ENCODE peak calls at places on chromosomes 3 and 15, in four cellular contexts. M, O, R and W are unnamed samples. For H3K4me1 and H3K9me3, the result is how much of the 10 kb centered on the place peaks cover.

GRCh38 chr3:39148116-39149058 is 5.0 kb downstream of the CSRNP1 start:
- DNase-seq in O (no peak), M (no peak), R (peak), W (peak)

GRCh38 chr3:104566054-104566453 is 800.7 kb upstream of the ALCAM start:
- DNase-seq in O (no peak), M (no peak), R (no peak), W (no peak)

GRCh38 chr15:38662805-38663204 is 98.2 kb upstream of the RASGRP1 start:
- DNase-seq in O (no peak), M (no peak), R (no peak), W (no peak)

GRCh38 chr15:40125950-40126349 is 17.3 kb upstream of the BMF start:
- DNase-seq in O (no peak), M (no peak), R (no peak), W (no peak)

GRCh38 chr3:53822331-53822741 is 23.9 kb downstream of the CHDH start:
- DNase-seq in O (no peak), R (no peak), M (no peak), W (no peak)

GRCh38 chr3:169914321-169914720 is 2.9 kb downstream of the SAMD7 start:
- DNase-seq in O (no peak), M (no peak), R (peak), W (no peak)

GRCh38 chr3:66000506-66000905 is 38.2 kb downstream of the MAGI1 start:
- DNase-seq in M (no peak), O (no peak), R (no peak), W (no peak)

GRCh38 chr3:69890691-69891090 is 108.8 kb upstream of the SAMMSON start:
- DNase-seq in O (no peak), R (no peak), M (no peak), W (no peak)

GRCh38 chr15:71386005-71386404 is 270.7 kb downstream of the THSD4 start:
- DNase-seq in M (no peak), O (no peak), R (no peak), W (no peak)

GRCh38 chr3:9951962-9952805 is at the start of gene PRRT3:
- DNase-seq in M (no peak), O (no peak), R (peak), W (no peak)

GRCh38 chr3:141278196-141279073 is 46.8 kb downstream of the PXYLP1 start:
- DNase-seq in O (no peak), R (no peak), M (peak), W (peak)

GRCh38 chr3:126971891-126972351 is 11.0 kb upstream of the PLXNA1 start:
- DNase-seq in O (peak), M (peak), R (no peak), W (peak)

GRCh38 chr3:30657914-30658313 is 51.5 kb downstream of the TGFBR2 start:
- DNase-seq in O (no peak), M (no peak), R (no peak), W (no peak)

GRCh38 chr3:41202834-41203345 is 3.6 kb downstream of the CTNNB1 start:
- DNase-seq in O (no peak), R (peak), M (no peak), W (no peak)

GRCh38 chr15:29936353-29937049 is 114.2 kb upstream of the TJP1 start:
- DNase-seq in O (no peak), M (no peak), R (no peak), W (no peak)

GRCh38 chr3:101778385-101779046 is 495 bp upstream of the NXPE3 start:
- DNase-seq in R (no peak), M (no peak), O (no peak), W (no peak)

GRCh38 chr3:184155644-184156521 is 706 bp downstream of the DVL3 start:
- DNase-seq in O (no peak), M (peak), R (peak), W (peak)

GRCh38 chr15:68656438-68656739 is 77.6 kb downstream of the CORO2B start:
- DNase-seq in R (no peak), M (no peak), O (no peak), W (no peak)

GRCh38 chr3:55505776-55506175 is 18.7 kb upstream of the WNT5A start:
- DNase-seq in O (no peak), R (no peak), M (no peak), W (no peak)
- H3K4me1 ChIP-seq in O (under half), R (under half), M (under half), W (under half)

GRCh38 chr15:89452330-89452836 is 44.0 kb downstream of the RHCG start:
- DNase-seq in O (no peak), R (no peak), M (no peak), W (no peak)
- H3K4me3 ChIP-seq in O (no peak), R (no peak), M (no peak), W (no peak)

GRCh38 chr3:176510097-176510496 is 687.2 kb downstream of the TBL1XR1 start:
- DNase-seq in O (no peak), M (no peak), R (no peak), W (no peak)

GRCh38 chr3:176513604-176514003 is 683.7 kb downstream of the TBL1XR1 start:
- DNase-seq in R (no peak), M (no peak), O (no peak), W (no peak)

GRCh38 chr3:176512037-176512436 is 685.2 kb downstream of the TBL1XR1 start:
- DNase-seq in O (no peak), M (no peak), R (no peak), W (no peak)

DNA sequence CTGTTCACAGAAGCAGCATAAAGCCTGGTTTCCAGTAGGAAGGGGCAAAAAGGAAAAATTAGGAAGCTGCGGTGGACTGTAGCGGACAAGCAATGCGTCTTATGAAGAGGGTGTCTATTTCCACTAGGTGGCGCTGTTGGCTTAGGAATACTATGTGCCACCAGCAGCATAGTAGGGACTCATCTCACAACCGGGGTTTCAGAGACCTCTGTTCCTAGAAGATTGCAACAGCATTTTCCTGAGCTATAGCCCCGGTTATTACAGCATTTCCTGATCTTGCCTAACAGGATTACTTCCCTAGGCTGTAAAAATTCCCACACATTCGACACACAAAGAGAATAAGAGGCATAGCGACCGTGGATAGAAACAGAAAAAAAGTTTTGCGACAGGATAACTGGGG is 683.0 kb downstream of the TBL1XR1 start:
- DNase-seq in M (no peak), R (peak), O (no peak), W (no peak)
- H3K9me3 ChIP-seq in M (under half), R (under half), O (under half), W (under half)

DNA sequence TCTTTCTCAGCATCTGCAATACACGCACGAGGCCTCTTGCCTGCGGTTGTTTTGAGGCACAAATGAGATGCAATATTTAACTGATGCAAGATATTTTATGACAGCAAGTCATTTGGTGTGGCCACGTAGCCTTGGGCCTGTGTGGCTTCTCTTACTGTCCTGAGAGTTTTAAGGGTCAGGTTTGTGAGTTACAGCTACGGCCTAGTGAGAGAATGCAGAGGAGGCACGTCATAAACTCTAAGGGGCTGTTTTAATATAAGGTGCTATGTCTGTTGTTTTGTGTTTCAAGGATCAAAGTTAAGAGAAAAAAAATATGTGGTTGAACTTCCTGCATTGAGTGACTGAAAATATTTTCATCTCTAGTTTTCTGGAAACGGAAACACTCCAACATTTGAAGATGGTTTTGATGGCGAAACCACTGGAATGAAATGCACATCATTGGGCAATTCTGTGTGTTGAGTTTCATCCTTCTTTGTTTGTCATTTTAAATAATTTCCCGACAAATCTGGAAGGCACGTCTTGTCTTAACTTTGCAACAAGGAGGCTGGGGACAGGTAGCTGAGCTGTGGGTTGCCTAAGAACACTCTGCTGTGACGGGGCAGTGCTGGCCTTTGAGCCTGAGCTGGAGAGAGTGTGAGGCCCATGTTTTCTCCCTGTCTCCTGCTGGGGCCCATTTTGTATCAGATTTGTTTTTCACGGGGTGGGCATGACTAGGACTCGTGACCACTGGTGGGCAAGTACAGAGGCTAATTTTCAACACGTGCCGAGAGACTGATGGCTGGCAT is 5.1 kb downstream of the APBA2 start:
- DNase-seq in M (no peak), R (no peak), O (no peak), W (no peak)
- H3K4me1 ChIP-seq in M (under half), R (under half), O (under half), W (under half)